ENCODE peak calls at places on chromosomes 7 and 10, in nine cellular contexts. One of them, this sample, is unnamed.

GRCh38 chr7:89072094-89072493 is 276.6 kb upstream of the TEX47 start:
- DNase-seq in T-helper 9 cell: no peak
- DNase-seq in stimulated activated CD8-positive, alpha-beta memory T cell treated with anti-CD3 and anti-CD28 coated beads, Interleukin-12 subunit alpha, Interleukin-12 subunit beta, amount 100 ng/mL, for 4 hours: no peak
- DNase-seq in tibial nerve: peak
- DNase-seq in Calu3: no peak
- DNase-seq in GM10248: no peak
- DNase-seq in A549: no peak
- DNase-seq in activated CD4-positive, alpha-beta T cell treated with anti-CD3 and anti-CD28 coated beads, Interleukin-2, amount 50 U/mL, for 48 hours: no peak
- DNase-seq in Daoy: no peak
- DNase-seq in this sample: no peak

GRCh38 chr7:12233175-12233574 is 22.1 kb downstream of the TMEM106B start:
- DNase-seq in GM10248: no peak
- DNase-seq in Daoy: no peak
- DNase-seq in T-helper 9 cell: no peak
- DNase-seq in activated CD4-positive, alpha-beta T cell treated with anti-CD3 and anti-CD28 coated beads, Interleukin-2, amount 50 U/mL, for 48 hours: no peak
- DNase-seq in stimulated activated CD8-positive, alpha-beta memory T cell treated with anti-CD3 and anti-CD28 coated beads, Interleukin-12 subunit alpha, Interleukin-12 subunit beta, amount 100 ng/mL, for 4 hours: no peak
- DNase-seq in tibial nerve: no peak
- DNase-seq in A549: no peak
- DNase-seq in Calu3: no peak
- DNase-seq in this sample: no peak

GRCh38 chr7:102834466-102834865 is 78.3 kb upstream of the LRRC17 start:
- DNase-seq in GM10248: no peak
- DNase-seq in Calu3: no peak
- DNase-seq in activated CD4-positive, alpha-beta T cell treated with anti-CD3 and anti-CD28 coated beads, Interleukin-2, amount 50 U/mL, for 48 hours: no peak
- DNase-seq in T-helper 9 cell: no peak
- DNase-seq in tibial nerve: no peak
- DNase-seq in A549: no peak
- DNase-seq in stimulated activated CD8-positive, alpha-beta memory T cell treated with anti-CD3 and anti-CD28 coated beads, Interleukin-12 subunit alpha, Interleukin-12 subunit beta, amount 100 ng/mL, for 4 hours: no peak
- DNase-seq in Daoy: peak
- DNase-seq in this sample: no peak

GRCh38 chr7:83866587-83866986 is 217.6 kb upstream of the SEMA3E start:
- DNase-seq in A549: no peak
- DNase-seq in T-helper 9 cell: no peak
- DNase-seq in tibial nerve: no peak
- DNase-seq in Calu3: no peak
- DNase-seq in stimulated activated CD8-positive, alpha-beta memory T cell treated with anti-CD3 and anti-CD28 coated beads, Interleukin-12 subunit alpha, Interleukin-12 subunit beta, amount 100 ng/mL, for 4 hours: no peak
- DNase-seq in Daoy: no peak
- DNase-seq in GM10248: no peak
- DNase-seq in activated CD4-positive, alpha-beta T cell treated with anti-CD3 and anti-CD28 coated beads, Interleukin-2, amount 50 U/mL, for 48 hours: no peak
- DNase-seq in this sample: no peak

GRCh38 chr7:505171-505570 is 14.5 kb downstream of the PDGFA start:
- DNase-seq in stimulated activated CD8-positive, alpha-beta memory T cell treated with anti-CD3 and anti-CD28 coated beads, Interleukin-12 subunit alpha, Interleukin-12 subunit beta, amount 100 ng/mL, for 4 hours: no peak
- DNase-seq in A549: no peak
- DNase-seq in GM10248: no peak
- DNase-seq in activated CD4-positive, alpha-beta T cell treated with anti-CD3 and anti-CD28 coated beads, Interleukin-2, amount 50 U/mL, for 48 hours: no peak
- DNase-seq in Daoy: no peak
- DNase-seq in tibial nerve: no peak
- DNase-seq in T-helper 9 cell: no peak
- DNase-seq in Calu3: no peak
- DNase-seq in this sample: no peak

GRCh38 chr10:48274636-48275035 is at the start of gene FRMPD2:
- DNase-seq in T-helper 9 cell: no peak
- DNase-seq in Daoy: no peak
- DNase-seq in stimulated activated CD8-positive, alpha-beta memory T cell treated with anti-CD3 and anti-CD28 coated beads, Interleukin-12 subunit alpha, Interleukin-12 subunit beta, amount 100 ng/mL, for 4 hours: no peak
- DNase-seq in GM10248: no peak
- DNase-seq in A549: no peak
- DNase-seq in Calu3: no peak
- DNase-seq in activated CD4-positive, alpha-beta T cell treated with anti-CD3 and anti-CD28 coated beads, Interleukin-2, amount 50 U/mL, for 48 hours: no peak
- DNase-seq in tibial nerve: no peak
- DNase-seq in this sample: no peak

GRCh38 chr7:55020481-55020871 is 1.7 kb downstream of the EGFR start:
- DNase-seq in A549: peak
- DNase-seq in Calu3: peak
- DNase-seq in GM10248: no peak
- DNase-seq in activated CD4-positive, alpha-beta T cell treated with anti-CD3 and anti-CD28 coated beads, Interleukin-2, amount 50 U/mL, for 48 hours: no peak
- DNase-seq in stimulated activated CD8-positive, alpha-beta memory T cell treated with anti-CD3 and anti-CD28 coated beads, Interleukin-12 subunit alpha, Interleukin-12 subunit beta, amount 100 ng/mL, for 4 hours: no peak
- DNase-seq in Daoy: peak
- DNase-seq in tibial nerve: peak
- DNase-seq in T-helper 9 cell: no peak
- DNase-seq in this sample: no peak

GRCh38 chr7:156168434-156168833 is 356.2 kb upstream of the SHH start:
- DNase-seq in tibial nerve: no peak
- DNase-seq in stimulated activated CD8-positive, alpha-beta memory T cell treated with anti-CD3 and anti-CD28 coated beads, Interleukin-12 subunit alpha, Interleukin-12 subunit beta, amount 100 ng/mL, for 4 hours: no peak
- DNase-seq in T-helper 9 cell: no peak
- DNase-seq in Daoy: no peak
- DNase-seq in GM10248: no peak
- DNase-seq in A549: no peak
- DNase-seq in activated CD4-positive, alpha-beta T cell treated with anti-CD3 and anti-CD28 coated beads, Interleukin-2, amount 50 U/mL, for 48 hours: no peak
- DNase-seq in Calu3: no peak
- DNase-seq in this sample: no peak

GRCh38 chr10:92011560-92012214 is 88.1 kb downstream of the BTAF1 start:
- DNase-seq in T-helper 9 cell: no peak
- DNase-seq in activated CD4-positive, alpha-beta T cell treated with anti-CD3 and anti-CD28 coated beads, Interleukin-2, amount 50 U/mL, for 48 hours: no peak
- DNase-seq in Daoy: peak
- DNase-seq in GM10248: no peak
- DNase-seq in A549: peak
- DNase-seq in stimulated activated CD8-positive, alpha-beta memory T cell treated with anti-CD3 and anti-CD28 coated beads, Interleukin-12 subunit alpha, Interleukin-12 subunit beta, amount 100 ng/mL, for 4 hours: no peak
- DNase-seq in tibial nerve: no peak
- DNase-seq in Calu3: no peak
- DNase-seq in this sample: peak

GRCh38 chr7:122675011-122675410 is 23.9 kb downstream of the RNF133 start:
- DNase-seq in Calu3: peak
- DNase-seq in Daoy: peak
- DNase-seq in tibial nerve: no peak
- DNase-seq in T-helper 9 cell: no peak
- DNase-seq in GM10248: no peak
- DNase-seq in activated CD4-positive, alpha-beta T cell treated with anti-CD3 and anti-CD28 coated beads, Interleukin-2, amount 50 U/mL, for 48 hours: no peak
- DNase-seq in stimulated activated CD8-positive, alpha-beta memory T cell treated with anti-CD3 and anti-CD28 coated beads, Interleukin-12 subunit alpha, Interleukin-12 subunit beta, amount 100 ng/mL, for 4 hours: no peak
- DNase-seq in A549: no peak
- DNase-seq in this sample: peak

GRCh38 chr10:120460776-120461175 is 3.7 kb downstream of the PLPP4 start:
- DNase-seq in activated CD4-positive, alpha-beta T cell treated with anti-CD3 and anti-CD28 coated beads, Interleukin-2, amount 50 U/mL, for 48 hours: no peak
- DNase-seq in GM10248: no peak
- DNase-seq in T-helper 9 cell: no peak
- DNase-seq in tibial nerve: no peak
- DNase-seq in Calu3: no peak
- DNase-seq in Daoy: peak
- DNase-seq in stimulated activated CD8-positive, alpha-beta memory T cell treated with anti-CD3 and anti-CD28 coated beads, Interleukin-12 subunit alpha, Interleukin-12 subunit beta, amount 100 ng/mL, for 4 hours: no peak
- DNase-seq in A549: no peak
- DNase-seq in this sample: peak

GRCh38 chr10:16442914-16443313 is 6.1 kb downstream of the PTER start:
- DNase-seq in GM10248: no peak
- DNase-seq in A549: no peak
- DNase-seq in stimulated activated CD8-positive, alpha-beta memory T cell treated with anti-CD3 and anti-CD28 coated beads, Interleukin-12 subunit alpha, Interleukin-12 subunit beta, amount 100 ng/mL, for 4 hours: no peak
- DNase-seq in activated CD4-positive, alpha-beta T cell treated with anti-CD3 and anti-CD28 coated beads, Interleukin-2, amount 50 U/mL, for 48 hours: no peak
- DNase-seq in Calu3: no peak
- DNase-seq in T-helper 9 cell: no peak
- DNase-seq in tibial nerve: no peak
- DNase-seq in Daoy: no peak
- DNase-seq in this sample: no peak

GRCh38 chr10:89646833-89647570 is 2.0 kb upstream of the PANK1 start:
- DNase-seq in Daoy: no peak
- DNase-seq in T-helper 9 cell: no peak
- DNase-seq in GM10248: no peak
- DNase-seq in stimulated activated CD8-positive, alpha-beta memory T cell treated with anti-CD3 and anti-CD28 coated beads, Interleukin-12 subunit alpha, Interleukin-12 subunit beta, amount 100 ng/mL, for 4 hours: no peak
- DNase-seq in A549: no peak
- DNase-seq in Calu3: no peak
- DNase-seq in activated CD4-positive, alpha-beta T cell treated with anti-CD3 and anti-CD28 coated beads, Interleukin-2, amount 50 U/mL, for 48 hours: no peak
- DNase-seq in tibial nerve: no peak
- DNase-seq in this sample: no peak

GRCh38 chr10:95279042-95279820 is 11.6 kb downstream of the PDLIM1 start:
- DNase-seq in activated CD4-positive, alpha-beta T cell treated with anti-CD3 and anti-CD28 coated beads, Interleukin-2, amount 50 U/mL, for 48 hours: no peak
- DNase-seq in tibial nerve: no peak
- DNase-seq in Calu3: no peak
- DNase-seq in A549: peak
- DNase-seq in stimulated activated CD8-positive, alpha-beta memory T cell treated with anti-CD3 and anti-CD28 coated beads, Interleukin-12 subunit alpha, Interleukin-12 subunit beta, amount 100 ng/mL, for 4 hours: no peak
- DNase-seq in GM10248: no peak
- DNase-seq in T-helper 9 cell: no peak
- DNase-seq in Daoy: peak
- DNase-seq in this sample: no peak